ENCODE peak calls at places on chromosomes 4 and X, in nine cellular contexts. B is H4; F is dorsolateral prefrontal cortex; L is activated naive CD4-positive, alpha-beta T cell treated with anti-CD3 and anti-CD28 coated beads for 36 hours; C is GM18507; S is RPMI8226; E is HEK293T; H is adipocyte; T is T-helper 9 cell. W is an unnamed sample.

GRCh38 chr4:182827981-182828677 is 89.1 kb downstream of the DCTD start:
- DNase-seq in B (no peak), F (peak), L (no peak), C (no peak), S (no peak), E (no peak), H (no peak), T (no peak), W (no peak)

GRCh38 chrX:153878285-153878779 is 7.6 kb downstream of the L1CAM start:
- DNase-seq in B (no peak), F (no peak), L (no peak), C (no peak), S (no peak), E (no peak), H (no peak), T (no peak), W (no peak)

GRCh38 chr4:138007572-138007971 is 234.6 kb downstream of the SLC7A11 start:
- DNase-seq in B (no peak), F (no peak), L (no peak), C (no peak), S (no peak), E (peak), H (no peak), T (no peak), W (no peak)

GRCh38 chr4:149790172-149790907 is 25.3 kb downstream of the IQCM start:
- DNase-seq in B (peak), F (no peak), L (no peak), C (no peak), S (no peak), E (no peak), H (peak), T (no peak), W (peak)

GRCh38 chr4:181677203-181677602 is 566.0 kb upstream of the TENM3 start:
- DNase-seq in B (no peak), F (no peak), L (no peak), C (no peak), S (no peak), E (no peak), H (no peak), T (no peak), W (no peak)

GRCh38 chrX:15336023-15336413 is 695 bp upstream of the PIGA start:
- DNase-seq in B (peak), F (no peak), L (peak), C (no peak), S (no peak), E (no peak), H (peak), T (peak), W (peak)

GRCh38 chr4:150389896-150390530 is 191.9 kb upstream of the MAB21L2 start:
- DNase-seq in B (no peak), F (no peak), L (no peak), C (no peak), S (no peak), E (no peak), H (no peak), T (no peak), W (no peak)

GRCh38 chr4:14842964-14843630 is 159.2 kb upstream of the CPEB2 start:
- DNase-seq in B (no peak), F (no peak), L (peak), C (no peak), S (no peak), E (no peak), H (no peak), T (no peak), W (no peak)

GRCh38 chr4:94407846-94408245 is 43.9 kb upstream of the PDLIM5 start:
- DNase-seq in B (no peak), F (no peak), L (no peak), C (no peak), S (no peak), E (no peak), H (no peak), T (no peak), W (no peak)

GRCh38 chr4:99394913-99395312 is 40.2 kb downstream of the ADH7 start:
- DNase-seq in B (no peak), F (no peak), L (no peak), C (no peak), S (no peak), E (no peak), H (peak), T (no peak), W (no peak)

GRCh38 chr4:149690726-149691125 is 124.9 kb downstream of the IQCM start:
- DNase-seq in B (no peak), F (no peak), L (no peak), C (no peak), S (no peak), E (no peak), H (no peak), T (no peak), W (no peak)

GRCh38 chr4:26558166-26558895 is 25.6 kb upstream of the TBC1D19 start:
- DNase-seq in B (no peak), F (no peak), L (no peak), C (no peak), S (no peak), E (no peak), H (peak), T (no peak), W (peak)

GRCh38 chr4:1090465-1091440 is 22.6 kb downstream of the RNF212 start:
- DNase-seq in B (no peak), F (no peak), L (no peak), C (no peak), S (no peak), E (no peak), H (no peak), T (no peak), W (no peak)

GRCh38 chr4:169620846-169621228 is 459 bp downstream of the CLCN3 start:
- DNase-seq in B (no peak), F (no peak), L (peak), C (no peak), S (peak), E (no peak), H (peak), T (no peak), W (no peak)

W was measured in AG09309.